ENCODE peak calls at places on chromosomes 6 and 20, in five cellular contexts. One of them, this sample, is unnamed. For H3K4me1, the result is how much of the 10 kb centered on the place peaks cover.

GRCh38 chr6:127188752-127189151 is 70.3 kb downstream of the RSPO3 start:
- DNase-seq in mesendoderm: no peak
- DNase-seq in fibroblast of lung: no peak
- DNase-seq in pancreas: no peak
- DNase-seq in SJSA1: no peak
- DNase-seq in this sample: no peak

GRCh38 chr20:54219751-54220426 is 12.0 kb downstream of the PFDN4 start:
- DNase-seq in pancreas: no peak
- DNase-seq in SJSA1: no peak
- DNase-seq in fibroblast of lung: peak
- DNase-seq in mesendoderm: peak
- DNase-seq in this sample: no peak

GRCh38 chr6:73710948-73711347 is 14.9 kb downstream of the CD109 start:
- DNase-seq in SJSA1: no peak
- DNase-seq in pancreas: no peak
- DNase-seq in mesendoderm: no peak
- DNase-seq in fibroblast of lung: no peak
- DNase-seq in this sample: no peak

GRCh38 chr20:17555106-17555505 is 14.8 kb upstream of the DSTN start:
- DNase-seq in mesendoderm: no peak
- DNase-seq in SJSA1: no peak
- DNase-seq in fibroblast of lung: no peak
- DNase-seq in pancreas: no peak
- DNase-seq in this sample: no peak

GRCh38 chr6:87793340-87793739 is 91.3 kb upstream of the AKIRIN2 start:
- DNase-seq in SJSA1: no peak
- DNase-seq in fibroblast of lung: no peak
- DNase-seq in pancreas: no peak
- DNase-seq in mesendoderm: no peak
- DNase-seq in this sample: no peak

GRCh38 chr20:33664085-33664761 is 2.1 kb downstream of the C20orf144 start:
- DNase-seq in SJSA1: no peak
- DNase-seq in mesendoderm: peak
- DNase-seq in fibroblast of lung: no peak
- DNase-seq in pancreas: peak
- DNase-seq in this sample: no peak

GRCh38 chr6:122733259-122733658 is 46.3 kb upstream of the FABP7 start:
- DNase-seq in SJSA1: no peak
- DNase-seq in fibroblast of lung: no peak
- DNase-seq in mesendoderm: no peak
- DNase-seq in pancreas: no peak
- DNase-seq in this sample: no peak

GRCh38 chr6:2129076-2129695 is 116.2 kb downstream of the GMDS start:
- DNase-seq in pancreas: no peak
- DNase-seq in fibroblast of lung: no peak
- DNase-seq in SJSA1: no peak
- DNase-seq in mesendoderm: no peak
- DNase-seq in this sample: no peak

GRCh38 chr6:166969390-166970002 is 13.1 kb upstream of the RNASET2 start:
- DNase-seq in fibroblast of lung: no peak
- DNase-seq in pancreas: no peak
- DNase-seq in mesendoderm: no peak
- DNase-seq in SJSA1: no peak
- DNase-seq in this sample: no peak

GRCh38 chr20:59829415-59830106 is 103.9 kb downstream of the SYCP2 start:
- DNase-seq in SJSA1: no peak
- DNase-seq in pancreas: no peak
- DNase-seq in fibroblast of lung: no peak
- DNase-seq in mesendoderm: no peak
- DNase-seq in this sample: no peak

GRCh38 chr6:39508513-39508912 is 186.0 kb upstream of the KCNK16 start:
- DNase-seq in SJSA1: no peak
- DNase-seq in fibroblast of lung: no peak
- DNase-seq in pancreas: no peak
- DNase-seq in mesendoderm: no peak
- DNase-seq in this sample: no peak

GRCh38 chr6:170372380-170373325 is 66.1 kb downstream of the FAM120B start:
- DNase-seq in pancreas: no peak
- DNase-seq in SJSA1: no peak
- DNase-seq in mesendoderm: peak
- DNase-seq in fibroblast of lung: no peak
- DNase-seq in this sample: no peak

GRCh38 chr6:31402324-31403282 is 792 bp upstream of the MICA start:
- DNase-seq in SJSA1: no peak
- DNase-seq in pancreas: no peak
- DNase-seq in mesendoderm: peak
- DNase-seq in fibroblast of lung: peak
- DNase-seq in this sample: no peak

GRCh38 chr20:37392441-37393195 is 46.7 kb downstream of the SRC start:
- DNase-seq in SJSA1: no peak
- DNase-seq in mesendoderm: peak
- DNase-seq in fibroblast of lung: no peak
- DNase-seq in pancreas: no peak
- DNase-seq in this sample: peak

GRCh38 chr20:36463212-36464061 is 77.9 kb upstream of the MYL9 start:
- DNase-seq in pancreas: no peak
- DNase-seq in fibroblast of lung: no peak
- DNase-seq in mesendoderm: no peak
- DNase-seq in SJSA1: no peak
- DNase-seq in this sample: no peak

GRCh38 chr6:134240664-134241431 is 77.1 kb downstream of the SGK1 start:
- DNase-seq in SJSA1: no peak
- DNase-seq in pancreas: no peak
- DNase-seq in mesendoderm: no peak
- DNase-seq in fibroblast of lung: no peak
- DNase-seq in this sample: no peak

GRCh38 chr6:91449539-91449938 is 862.7 kb upstream of the MAP3K7 start:
- DNase-seq in fibroblast of lung: peak
- DNase-seq in pancreas: no peak
- DNase-seq in mesendoderm: no peak
- DNase-seq in SJSA1: no peak
- DNase-seq in this sample: no peak

GRCh38 chr20:5767493-5768098 is 17.4 kb downstream of the SHLD1 start:
- DNase-seq in fibroblast of lung: no peak
- DNase-seq in SJSA1: no peak
- DNase-seq in mesendoderm: no peak
- DNase-seq in pancreas: no peak
- DNase-seq in this sample: no peak

GRCh38 chr20:60137657-60138245 is 179.5 kb downstream of the CDH26 start:
- DNase-seq in pancreas: no peak
- DNase-seq in fibroblast of lung: peak
- DNase-seq in mesendoderm: peak
- DNase-seq in SJSA1: no peak
- DNase-seq in this sample: no peak

GRCh38 chr20:49562341-49563014 is 5.5 kb downstream of the PTGIS start:
- DNase-seq in mesendoderm: peak
- DNase-seq in fibroblast of lung: peak
- DNase-seq in SJSA1: peak
- DNase-seq in pancreas: no peak
- DNase-seq in this sample: no peak

GRCh38 chr6:33903579-33903978 is 99.8 kb upstream of the MLN start:
- DNase-seq in pancreas: no peak
- DNase-seq in fibroblast of lung: no peak
- DNase-seq in SJSA1: no peak
- DNase-seq in mesendoderm: no peak
- DNase-seq in this sample: no peak

GRCh38 chr20:63327229-63327745 is 33.9 kb downstream of the CHRNA4 start:
- DNase-seq in fibroblast of lung: no peak
- DNase-seq in mesendoderm: no peak
- DNase-seq in SJSA1: no peak
- DNase-seq in pancreas: no peak
- DNase-seq in this sample: no peak

GRCh38 chr20:48945840-48946514 is 24.5 kb downstream of the ARFGEF2 start:
- DNase-seq in fibroblast of lung: no peak
- DNase-seq in mesendoderm: peak
- DNase-seq in SJSA1: no peak
- DNase-seq in pancreas: peak
- DNase-seq in this sample: no peak

GRCh38 chr20:19981091-19981490 is 36.1 kb upstream of the NAA20 start:
- DNase-seq in mesendoderm: peak
- DNase-seq in SJSA1: no peak
- DNase-seq in pancreas: peak
- DNase-seq in fibroblast of lung: peak
- DNase-seq in this sample: peak

GRCh38 chr20:19975901-19976300 is 41.3 kb upstream of the NAA20 start:
- DNase-seq in mesendoderm: no peak
- DNase-seq in pancreas: no peak
- DNase-seq in fibroblast of lung: peak
- DNase-seq in SJSA1: no peak
- DNase-seq in this sample: peak

GRCh38 chr20:19976595-19977372 is 40.4 kb upstream of the NAA20 start:
- DNase-seq in pancreas: peak
- DNase-seq in mesendoderm: peak
- DNase-seq in SJSA1: peak
- DNase-seq in fibroblast of lung: peak
- DNase-seq in this sample: no peak

GRCh38 chr20:19977373-19977770 is 39.8 kb upstream of the NAA20 start:
- DNase-seq in pancreas: no peak
- DNase-seq in SJSA1: peak
- DNase-seq in fibroblast of lung: no peak
- DNase-seq in mesendoderm: no peak
- DNase-seq in this sample: no peak

GRCh38 chr20:19978511-19979210 is 38.5 kb upstream of the NAA20 start:
- DNase-seq in SJSA1: no peak
- DNase-seq in mesendoderm: no peak
- DNase-seq in pancreas: no peak
- DNase-seq in fibroblast of lung: no peak
- DNase-seq in this sample: no peak
- H3K4me1 ChIP-seq in SJSA1: half or more
- H3K4me1 ChIP-seq in mesendoderm: under half
- H3K4me1 ChIP-seq in pancreas: under half
- H3K4me1 ChIP-seq in fibroblast of lung: under half
- H3K4me1 ChIP-seq in this sample: under half

DNA sequence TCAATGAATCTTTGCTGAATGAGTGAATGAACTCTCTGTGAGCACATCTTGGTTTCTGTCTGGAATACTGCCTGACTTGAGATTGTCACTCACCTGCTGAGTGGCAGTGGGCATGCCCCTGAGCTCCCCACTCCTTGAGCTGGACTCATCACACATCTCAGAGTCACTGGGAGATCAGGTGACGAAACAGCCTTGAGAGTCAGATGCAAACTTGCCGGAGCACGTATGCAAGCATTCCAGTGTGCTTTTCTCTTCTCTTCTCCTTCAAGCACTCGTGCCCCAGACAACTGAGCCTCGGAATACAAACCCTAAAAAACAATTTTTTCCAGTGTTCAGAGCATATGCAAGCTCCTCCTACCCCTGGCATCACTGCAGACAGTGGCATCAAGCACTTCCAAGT is 9.4 kb upstream of the BMP7 start:
- DNase-seq in SJSA1: no peak
- DNase-seq in pancreas: no peak
- DNase-seq in mesendoderm: no peak
- DNase-seq in fibroblast of lung: no peak
- DNase-seq in this sample: no peak
- H3K4me1 ChIP-seq in SJSA1: under half
- H3K4me1 ChIP-seq in pancreas: under half
- H3K4me1 ChIP-seq in mesendoderm: under half
- H3K4me1 ChIP-seq in fibroblast of lung: under half
- H3K4me1 ChIP-seq in this sample: under half

DNA sequence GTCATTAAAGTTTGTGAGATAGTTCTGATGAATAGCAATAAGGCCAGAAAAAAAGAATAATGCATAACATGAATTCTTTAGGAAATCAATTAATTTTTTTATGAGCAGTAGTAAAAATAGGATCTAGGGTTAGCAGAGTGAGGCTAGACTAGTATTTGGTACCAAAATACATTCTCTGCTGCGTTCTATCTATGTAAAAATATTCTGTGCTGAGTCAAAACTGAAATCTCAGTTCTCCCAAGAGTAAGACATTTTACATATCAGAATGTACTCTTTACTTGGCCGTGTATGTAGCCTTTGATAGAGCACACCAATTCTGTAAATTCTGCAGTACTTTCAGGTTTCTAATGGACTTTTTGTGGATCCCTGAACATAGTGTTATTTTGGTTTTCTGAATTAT is 270.0 kb upstream of the AGPAT4 start:
- DNase-seq in SJSA1: no peak
- DNase-seq in fibroblast of lung: no peak
- DNase-seq in pancreas: no peak
- DNase-seq in mesendoderm: no peak
- DNase-seq in this sample: no peak
- H3K4me1 ChIP-seq in SJSA1: half or more
- H3K4me1 ChIP-seq in fibroblast of lung: under half
- H3K4me1 ChIP-seq in pancreas: under half
- H3K4me1 ChIP-seq in mesendoderm: under half
- H3K4me1 ChIP-seq in this sample: under half

DNA sequence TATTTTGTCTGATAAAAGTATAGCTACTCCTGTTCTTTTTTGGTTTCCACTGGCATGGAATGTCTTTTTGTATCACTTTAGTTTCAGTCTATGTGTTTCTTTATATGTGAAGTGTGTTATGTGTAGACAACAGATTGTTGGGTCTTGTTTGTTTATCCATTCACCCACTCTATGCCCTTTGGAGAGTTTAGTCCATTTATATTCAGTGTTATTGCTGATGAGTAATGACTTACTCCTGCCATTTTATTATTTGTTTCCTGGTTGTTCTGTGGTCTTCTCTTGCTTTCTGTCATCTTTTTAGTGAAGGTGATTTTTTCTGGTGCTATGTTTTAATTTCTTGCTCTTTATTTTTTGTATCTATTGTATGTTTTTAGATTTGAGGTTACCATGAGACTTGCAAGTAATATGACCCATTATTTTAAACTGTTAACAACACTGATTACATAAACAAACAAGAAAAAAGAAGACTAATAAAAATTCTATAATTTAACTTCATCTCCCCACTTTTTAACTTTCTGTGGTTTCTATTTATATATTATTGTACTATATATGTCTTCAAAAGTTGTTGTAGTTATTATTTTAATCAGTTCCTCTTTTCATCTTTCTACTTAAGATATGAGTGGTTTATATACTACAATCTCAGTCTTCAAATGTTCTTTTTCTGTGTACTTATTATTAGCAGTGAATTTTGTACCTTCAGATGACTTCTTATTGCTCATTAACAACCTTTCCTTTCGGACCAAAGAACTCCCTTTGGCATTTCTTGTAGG is 323.4 kb downstream of the BTBD9 start:
- DNase-seq in mesendoderm: no peak
- DNase-seq in pancreas: no peak
- DNase-seq in fibroblast of lung: no peak
- DNase-seq in SJSA1: no peak
- DNase-seq in this sample: no peak
- H3K4me1 ChIP-seq in mesendoderm: under half
- H3K4me1 ChIP-seq in pancreas: under half
- H3K4me1 ChIP-seq in fibroblast of lung: under half
- H3K4me1 ChIP-seq in SJSA1: under half
- H3K4me1 ChIP-seq in this sample: under half

This sample was measured in BE2C.